ENCODE peak calls at places on chromosomes 1 and 21, in ten cellular contexts. N, M, J, H, U, Q, O, Y, G and F are unnamed samples.

GRCh38 chr1:175388286-175388685 is 195.7 kb upstream of the KIAA0040 start:
- DNase-seq in J (no peak), G (no peak), Y (no peak), M (no peak), O (no peak), U (no peak), H (no peak), N (no peak), Q (no peak), F (no peak)

GRCh38 chr1:112522621-112523020 is 13.9 kb downstream of the WNT2B start:
- DNase-seq in O (no peak), G (no peak), J (no peak), N (peak; percentile 96), Y (no peak), U (no peak), H (peak; percentile 70), M (no peak), Q (peak; percentile 48), F (peak; percentile 81)

GRCh38 chr1:8152731-8153702 is 126.9 kb upstream of the ERRFI1 start:
- DNase-seq in G (no peak), U (peak; percentile 13), J (no peak), Y (no peak), Q (no peak), O (no peak), N (no peak), M (no peak), H (no peak), F (no peak)

GRCh38 chr1:172733815-172734214 is 74.9 kb downstream of the FASLG start:
- DNase-seq in Y (no peak), H (no peak), U (no peak), O (no peak), N (no peak), G (no peak), Q (no peak), M (no peak), J (no peak), F (no peak)

GRCh38 chr1:55400560-55400959 is 185.4 kb upstream of the USP24 start:
- DNase-seq in G (no peak), N (no peak), O (no peak), Y (no peak), Q (no peak), J (no peak), M (no peak), H (no peak), U (no peak), F (no peak)

GRCh38 chr1:204584699-204585372 is 68.6 kb downstream of the MDM4 start:
- DNase-seq in M (no peak), O (no peak), J (no peak), Q (no peak), H (no peak), Y (no peak), N (no peak), G (no peak), U (no peak), F (no peak)

GRCh38 chr1:7250826-7251800 is 465.9 kb downstream of the CAMTA1 start:
- DNase-seq in H (no peak), Y (no peak), N (no peak), M (no peak), O (no peak), G (no peak), U (no peak), Q (no peak), J (peak; percentile 6), F (no peak)

GRCh38 chr1:94955767-94956632 is 29.1 kb upstream of the CNN3 start:
- DNase-seq in M (no peak), H (peak; percentile 55), J (no peak), O (no peak), Y (no peak), G (no peak), U (no peak), N (peak; percentile 28), Q (no peak), F (peak; percentile 48)

GRCh38 chr21:32112194-32112593 is 166.7 kb downstream of the MIS18A start:
- DNase-seq in M (no peak), H (no peak), Y (no peak), U (no peak), Q (no peak), G (no peak), J (no peak), O (no peak), N (no peak), F (no peak)